ENCODE peak calls at places on chromosome 1, in five cellular contexts. W is HCT116, G is small intestine, D is breast epithelium, Y is aorta. E is an unnamed sample.

GRCh38 chr1:20168547-20169491 is 17.1 kb upstream of the UBXN10 start:
- DNase-seq in G (no peak), W (no peak), Y (no peak), D (no peak), E (no peak)

GRCh38 chr1:177281901-177282300 is 111.1 kb downstream of the BRINP2 start:
- DNase-seq in G (no peak), D (no peak), W (no peak), Y (no peak), E (no peak)

GRCh38 chr1:53390261-53390660 is 62.4 kb upstream of the LRP8 start:
- DNase-seq in Y (peak), G (peak), D (peak), W (no peak), E (peak)

GRCh38 chr1:152110365-152110859 is 4.8 kb downstream of the TCHH start:
- DNase-seq in D (no peak), W (no peak), Y (peak), G (peak), E (peak)

GRCh38 chr1:42682739-42683529 is 716 bp downstream of the YBX1 start:
- DNase-seq in W (peak), Y (peak), D (peak), G (peak), E (peak)

GRCh38 chr1:21888500-21888899 is 48.6 kb downstream of the HSPG2 start:
- DNase-seq in G (no peak), W (no peak), Y (peak), D (no peak), E (no peak)

GRCh38 chr1:224732367-224733006 is 116.4 kb downstream of the CNIH3 start:
- DNase-seq in W (no peak), G (no peak), D (peak), Y (no peak), E (no peak)

GRCh38 chr1:231612393-231613089 is 14.0 kb upstream of the DISC1 start:
- DNase-seq in Y (peak), G (peak), D (no peak), W (no peak), E (peak)

GRCh38 chr1:26289158-26290059 is 9.5 kb downstream of the SH3BGRL3 start:
- DNase-seq in Y (peak), W (no peak), D (no peak), G (no peak), E (peak)

GRCh38 chr1:237045278-237046016 is 3.5 kb downstream of the RYR2 start:
- DNase-seq in W (no peak), G (no peak), Y (no peak), D (no peak), E (no peak)

GRCh38 chr1:107687846-107688753 is 276.9 kb downstream of the VAV3 start:
- DNase-seq in Y (no peak), G (peak), D (no peak), W (no peak), E (no peak)

GRCh38 chr1:975896-976683 is 5.8 kb downstream of the PERM1 start:
- DNase-seq in G (peak), Y (peak), W (peak), D (peak), E (peak)

GRCh38 chr1:51924455-51924854 is 45.9 kb upstream of the NRDC start:
- DNase-seq in G (no peak), Y (no peak), D (no peak), W (no peak), E (no peak)

GRCh38 chr1:28885982-28886730 is 28.2 kb upstream of the EPB41 start:
- DNase-seq in W (no peak), Y (no peak), D (no peak), G (no peak), E (no peak)

GRCh38 chr1:230127105-230128054 is 60.3 kb downstream of the GALNT2 start:
- DNase-seq in G (no peak), Y (no peak), D (no peak), W (no peak), E (peak)

DNA sequence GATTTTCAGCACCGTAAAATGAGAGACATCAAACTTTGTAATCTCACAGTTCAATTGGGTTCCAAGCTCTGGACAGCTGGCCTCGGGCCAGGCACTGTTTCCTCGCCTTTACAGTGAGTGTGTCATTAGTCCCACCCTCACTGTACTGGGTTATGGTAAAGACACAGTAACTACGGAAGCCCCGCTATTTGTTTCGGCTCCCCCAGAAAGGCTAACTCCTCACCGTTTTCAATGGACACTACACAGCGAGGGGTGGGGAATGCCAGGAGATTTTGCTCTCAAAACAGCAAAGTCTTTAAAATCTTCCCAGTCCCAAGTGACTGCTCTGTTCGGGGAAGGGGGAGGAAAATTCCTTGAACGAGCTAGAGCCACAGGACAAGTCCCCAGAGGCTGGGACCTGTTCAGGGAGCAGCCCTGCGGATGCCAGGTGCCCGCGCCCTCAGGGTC is 757 bp upstream of the SPSB1 start:
- DNase-seq in W (no peak), D (no peak), G (peak), Y (peak), E (no peak)
- H3K27ac ChIP-seq in W (no peak), D (peak), G (peak), Y (peak), E (peak)

DNA sequence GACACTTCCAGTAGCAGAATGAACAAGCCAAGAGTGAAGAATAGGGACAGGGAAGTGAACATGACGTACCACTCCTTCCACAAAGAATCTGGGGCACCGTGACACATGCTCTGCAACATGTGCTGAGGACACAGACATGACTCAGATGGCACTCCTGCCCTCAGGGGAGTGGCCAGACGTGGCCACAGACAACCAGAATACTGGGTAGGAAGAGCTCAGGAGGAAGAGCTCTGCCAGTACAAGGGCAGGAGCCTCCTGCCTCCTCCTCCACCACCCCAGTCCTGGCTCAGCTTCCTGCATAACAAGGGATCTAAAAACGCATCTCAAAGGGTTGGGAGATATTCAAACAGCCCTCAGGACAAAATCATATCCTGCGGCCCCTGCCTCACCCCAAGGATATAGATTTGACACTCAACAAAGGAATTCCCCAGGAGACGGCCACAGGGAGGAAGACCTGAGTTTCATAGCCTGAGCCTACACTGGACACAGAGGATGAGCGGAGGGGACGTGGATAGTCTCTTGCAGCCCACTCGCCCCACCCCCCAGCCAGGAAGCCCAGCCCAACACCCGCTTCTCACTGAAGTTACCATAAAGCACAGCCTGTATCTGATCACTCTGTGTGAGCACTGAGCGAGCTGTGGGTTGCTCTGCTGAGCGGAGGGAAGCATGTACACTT is 102.3 kb downstream of the TRABD2B start:
- DNase-seq in G (peak), Y (no peak), W (no peak), D (peak), E (no peak)
- H3K27ac ChIP-seq in G (peak), Y (no peak), W (no peak), D (peak), E (no peak)

GRCh38 chr1:185439727-185440415 is 122.8 kb upstream of the IVNS1ABP start:
- DNase-seq in G (peak), D (no peak), Y (no peak), W (no peak), E (no peak)

GRCh38 chr1:185438936-185439335 is 121.9 kb upstream of the IVNS1ABP start:
- DNase-seq in D (no peak), W (no peak), G (no peak), Y (no peak), E (no peak)

GRCh38 chr1:185442065-185442464 is 125.0 kb upstream of the IVNS1ABP start:
- DNase-seq in W (no peak), D (no peak), Y (no peak), G (no peak), E (no peak)

GRCh38 chr1:185441608-185442007 is 124.6 kb upstream of the IVNS1ABP start:
- DNase-seq in G (peak), W (no peak), D (no peak), Y (no peak), E (no peak)

DNA sequence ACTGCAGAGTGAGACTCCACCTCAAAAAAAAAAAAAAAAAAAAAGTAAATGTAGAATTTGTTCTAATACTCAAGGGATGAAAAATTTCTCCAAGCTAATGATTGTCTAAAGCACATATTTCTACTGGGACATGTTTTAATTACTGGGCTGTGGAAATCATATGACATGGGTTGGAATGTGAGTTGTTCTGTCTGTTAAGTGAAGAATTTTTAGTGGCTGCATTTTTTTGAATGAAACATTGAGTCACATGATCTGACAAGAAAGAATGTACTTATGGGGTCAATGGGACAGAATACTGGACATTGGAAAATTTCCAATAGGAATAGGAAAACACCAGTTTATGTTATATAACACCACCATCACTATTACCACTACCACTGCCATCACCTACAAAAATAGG is 123.8 kb upstream of the IVNS1ABP start:
- DNase-seq in G (no peak), Y (no peak), W (no peak), D (no peak), E (no peak)
- H3K27ac ChIP-seq in G (no peak), Y (no peak), W (no peak), D (no peak), E (peak)

GRCh38 chr1:32992489-32993214 is 28.0 kb upstream of the RNF19B start:
- DNase-seq in W (peak), D (peak), G (peak), Y (peak), E (peak)
- H3K27ac ChIP-seq in W (peak), D (peak), G (peak), Y (no peak), E (peak)

GRCh38 chr1:23023174-23023573 is 3.9 kb downstream of the KDM1A start:
- DNase-seq in G (no peak), W (no peak), D (no peak), Y (no peak), E (no peak)
- H3K27ac ChIP-seq in G (no peak), W (no peak), D (no peak), Y (no peak), E (no peak)

DNA sequence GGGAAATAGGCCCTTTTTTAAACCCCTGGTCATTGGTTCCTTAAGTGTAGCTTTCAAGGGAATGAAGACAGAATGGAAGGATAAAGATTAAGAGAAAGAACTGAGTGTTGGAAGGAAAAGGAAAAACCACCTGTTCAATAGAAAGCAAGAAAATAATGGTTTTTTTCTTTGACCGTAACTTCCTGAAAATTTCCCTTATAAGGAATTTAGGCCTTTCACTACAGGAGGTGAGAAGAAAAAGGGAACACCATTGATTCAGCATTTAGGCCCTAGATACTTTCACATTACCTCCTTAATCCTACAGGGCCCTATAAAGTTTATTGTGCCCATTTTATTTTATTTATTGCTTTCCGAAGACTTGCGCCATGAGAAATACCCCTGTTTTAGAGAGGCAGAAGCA is 18.9 kb downstream of the KPNA6 start:
- DNase-seq in G (no peak), Y (no peak), D (no peak), W (no peak), E (no peak)
- H3K27ac ChIP-seq in G (no peak), Y (no peak), D (no peak), W (no peak), E (no peak)

GRCh38 chr1:198639581-198640235 is 868 bp downstream of the PTPRC start:
- DNase-seq in Y (no peak), W (no peak), G (no peak), D (no peak), E (no peak)
- H3K27ac ChIP-seq in Y (no peak), W (no peak), G (no peak), D (no peak), E (peak)